ENCODE peak calls at places on chromosomes 4 and X, in five cellular contexts. P, R, E, V and D are unnamed samples.

GRCh38 chr4:122899682-122900081 is 22.7 kb downstream of the NUDT6 start:
- DNase-seq in P (no peak), R (no peak), E (no peak), V (no peak), D (no peak)

GRCh38 chr4:56183344-56183959 is 203.8 kb downstream of the AASDH start:
- DNase-seq in P (no peak), R (peak), E (no peak), V (peak), D (no peak)

GRCh38 chr4:57254727-57255126 is 144.5 kb upstream of the IGFBP7 start:
- DNase-seq in P (no peak), R (no peak), E (no peak), V (no peak), D (no peak)

GRCh38 chr4:183645326-183645725 is 13.7 kb downstream of the RWDD4 start:
- DNase-seq in P (no peak), R (no peak), E (no peak), V (no peak), D (no peak)

GRCh38 chr4:153419029-153419428 is 47.1 kb upstream of the TMEM131L start:
- DNase-seq in P (no peak), R (no peak), E (no peak), V (no peak), D (no peak)

GRCh38 chr4:15888515-15888914 is 50.0 kb downstream of the FGFBP1 start:
- DNase-seq in P (no peak), R (peak), E (no peak), V (no peak), D (no peak)

GRCh38 chr4:178136736-178137345 is 694.6 kb upstream of the AGA start:
- DNase-seq in P (no peak), R (no peak), E (no peak), V (no peak), D (no peak)

GRCh38 chr4:151199496-151200190 is 77.3 kb upstream of the PRSS48 start:
- DNase-seq in P (peak), R (no peak), E (no peak), V (no peak), D (no peak)

GRCh38 chrX:6227445-6227820 is 1.2 kb downstream of the NLGN4X start:
- DNase-seq in P (no peak), R (no peak), E (peak), V (no peak), D (no peak)

GRCh38 chr4:181147421-181147951 is 1095.7 kb upstream of the TENM3 start:
- DNase-seq in P (no peak), R (no peak), E (no peak), V (no peak), D (no peak)

GRCh38 chrX:47361538-47362511 is 8.6 kb upstream of the ZNF157 start:
- DNase-seq in P (peak), R (peak), E (peak), V (no peak), D (peak)

GRCh38 chr4:8614365-8615193 is 22.0 kb downstream of the CPZ start:
- DNase-seq in P (no peak), R (no peak), E (no peak), V (no peak), D (no peak)

GRCh38 chr4:186298034-186298647 is 32.2 kb downstream of the F11 start:
- DNase-seq in P (no peak), R (no peak), E (no peak), V (no peak), D (no peak)

GRCh38 chr4:112153222-112153791 is 8.1 kb downstream of the FAM241A start:
- DNase-seq in P (no peak), R (peak), E (no peak), V (peak), D (no peak)

GRCh38 chr4:36088542-36088941 is 155.8 kb downstream of the ARAP2 start:
- DNase-seq in P (no peak), R (no peak), E (no peak), V (no peak), D (no peak)